ENCODE peak calls at places on chromosomes 5 and 9, in eight cellular contexts. G is mesenteric fat pad, K is EH, N is A172, P is osteocyte, E is T-helper 2 cell, Z is GM12891, A is AG09319. Q is an unnamed sample.

GRCh38 chr5:150492621-150493020 is 15.3 kb upstream of the NDST1 start:
- DNase-seq in Z (no peak), G (no peak), A (no peak), P (no peak), N (peak), K (peak), E (no peak), Q (no peak)

GRCh38 chr9:95005276-95006141 is 279.0 kb downstream of the AOPEP start:
- DNase-seq in E (no peak), G (no peak), N (no peak), A (no peak), K (peak), Z (no peak), P (no peak), Q (no peak)

GRCh38 chr5:4191024-4191423 is 595.4 kb downstream of the IRX1 start:
- DNase-seq in P (no peak), A (no peak), K (no peak), N (no peak), Z (no peak), E (no peak), G (no peak), Q (no peak)

GRCh38 chr5:132259061-132259851 is 1.8 kb downstream of the PDLIM4 start:
- DNase-seq in P (peak), N (no peak), E (no peak), A (peak), G (peak), K (peak), Z (no peak), Q (no peak)

GRCh38 chr5:161399996-161400562 is 146.4 kb downstream of the GABRB2 start:
- DNase-seq in A (no peak), E (no peak), N (no peak), P (no peak), Z (no peak), G (no peak), K (no peak), Q (no peak)

GRCh38 chr9:134057751-134058701 is 9.8 kb downstream of the BRD3 start:
- DNase-seq in N (no peak), Z (peak), G (peak), P (no peak), A (no peak), E (no peak), K (no peak), Q (no peak)

GRCh38 chr9:116837038-116837998 is 150.2 kb downstream of the TRIM32 start:
- DNase-seq in P (no peak), E (no peak), G (no peak), K (no peak), Z (no peak), A (no peak), N (no peak), Q (no peak)

GRCh38 chr5:68479524-68479923 is 264.0 kb downstream of the PIK3R1 start:
- DNase-seq in N (no peak), K (no peak), Z (no peak), A (no peak), G (no peak), P (no peak), E (no peak), Q (no peak)

GRCh38 chr5:5492087-5492933 is 69.8 kb downstream of the ICE1 start:
- DNase-seq in Z (no peak), A (peak), N (peak), P (no peak), K (peak), E (no peak), G (no peak), Q (no peak)

GRCh38 chr9:136088939-136089696 is 6.0 kb downstream of the NACC2 start:
- DNase-seq in G (no peak), K (no peak), A (no peak), N (no peak), E (no peak), Z (no peak), P (no peak), Q (peak)

GRCh38 chr9:10173561-10173960 is 439.2 kb downstream of the PTPRD start:
- DNase-seq in N (no peak), A (no peak), G (no peak), E (no peak), Z (no peak), P (no peak), K (no peak), Q (no peak)

GRCh38 chr5:119389288-119390065 is 33.7 kb downstream of the TNFAIP8 start:
- DNase-seq in G (no peak), A (no peak), P (no peak), K (peak), Z (no peak), N (no peak), E (no peak), Q (no peak)

GRCh38 chr9:130597228-130597627 is 17.9 kb downstream of the FUBP3 start:
- DNase-seq in G (no peak), E (no peak), K (no peak), N (no peak), P (no peak), A (no peak), Z (no peak), Q (no peak)

GRCh38 chr5:38734353-38734752 is 111.5 kb upstream of the OSMR start:
- DNase-seq in E (no peak), Z (no peak), P (no peak), K (no peak), A (no peak), G (no peak), N (no peak), Q (no peak)

GRCh38 chr9:134879664-134880483 is 736 bp upstream of the FCN2 start:
- DNase-seq in N (no peak), A (no peak), E (no peak), Z (no peak), K (no peak), G (peak), P (no peak), Q (no peak)